ENCODE peak calls at places on chromosomes 12 and 14, in four cellular contexts. Z, O, Q and N are unnamed samples.

GRCh38 chr14:38342803-38343202 is 86.9 kb upstream of the CLEC14A start:
- DNase-seq in Z (no peak), O (peak), Q (no peak), N (no peak)

GRCh38 chr14:102050026-102050405 is 36.8 kb downstream of the HSP90AA1 start:
- DNase-seq in O (no peak), Q (no peak), Z (no peak), N (peak)

GRCh38 chr14:104184911-104185499 is 46.6 kb downstream of the KIF26A start:
- DNase-seq in Z (no peak), O (no peak), Q (peak), N (no peak)

GRCh38 chr12:40692617-40693502 is 621 bp downstream of the CNTN1 start:
- DNase-seq in O (no peak), Q (no peak), Z (peak), N (no peak)

GRCh38 chr12:94805749-94806148 is 155.4 kb upstream of the TMCC3 start:
- DNase-seq in Q (no peak), O (peak), Z (no peak), N (no peak)

GRCh38 chr14:89500303-89500702 is 83.3 kb upstream of the FOXN3 start:
- DNase-seq in Z (no peak), Q (no peak), O (no peak), N (no peak)

GRCh38 chr14:45426685-45427282 is 173.8 kb upstream of the MIS18BP1 start:
- DNase-seq in Q (peak), O (peak), Z (peak), N (peak)

GRCh38 chr12:111757361-111758119 is 9.2 kb upstream of the ALDH2 start:
- DNase-seq in Z (no peak), O (peak), Q (no peak), N (peak)

GRCh38 chr14:36766974-36767373 is 105.3 kb downstream of the PAX9 start:
- DNase-seq in Q (no peak), Z (no peak), O (no peak), N (no peak)

GRCh38 chr12:44019118-44019517 is 183.2 kb downstream of the TMEM117 start:
- DNase-seq in Z (no peak), O (no peak), Q (no peak), N (no peak)

GRCh38 chr12:9925746-9926393 is 6.3 kb downstream of the CLEC2A start:
- DNase-seq in O (peak), Z (peak), Q (peak), N (no peak)

GRCh38 chr12:53213348-53213747 is 6.3 kb upstream of the ITGB7 start:
- DNase-seq in Q (peak), O (peak), Z (peak), N (peak)

GRCh38 chr12:99644629-99645028 is 2.9 kb upstream of the GARIN6 start:
- DNase-seq in O (no peak), Q (no peak), Z (no peak), N (no peak)

GRCh38 chr12:96136129-96136528 is 58.0 kb upstream of the ELK3 start:
- DNase-seq in Z (no peak), Q (no peak), O (peak), N (no peak)

GRCh38 chr12:26264215-26264838 is 69.0 kb downstream of the SSPN start:
- DNase-seq in O (no peak), Q (no peak), Z (no peak), N (no peak)

GRCh38 chr14:99677231-99677891 is 6.7 kb upstream of the CYP46A1 start:
- DNase-seq in O (peak), Q (no peak), Z (no peak), N (peak)

GRCh38 chr12:31928246-31929139 is 30.7 kb upstream of the RESF1 start:
- DNase-seq in O (no peak), Z (no peak), Q (no peak), N (no peak)

GRCh38 chr14:23130875-23131274 is 11.8 kb upstream of the CEBPE start:
- DNase-seq in Z (no peak), Q (no peak), O (no peak), N (no peak)

GRCh38 chr12:56590237-56590830 is 39.8 kb downstream of the BAZ2A start:
- DNase-seq in Q (peak), O (no peak), Z (no peak), N (no peak)

GRCh38 chr12:113103756-113104450 is 31.7 kb downstream of the RASAL1 start:
- DNase-seq in Z (no peak), Q (peak), O (no peak), N (peak)

GRCh38 chr12:82896979-82897378 is 210.3 kb downstream of the TMTC2 start:
- DNase-seq in O (peak), Q (no peak), Z (no peak), N (no peak)

GRCh38 chr12:132222096-132222807 is 78.0 kb downstream of the NOC4L start:
- DNase-seq in Q (no peak), O (no peak), Z (peak), N (no peak)

GRCh38 chr14:96622926-96623325 is 120.7 kb downstream of the PAPOLA start:
- DNase-seq in Q (no peak), O (no peak), Z (no peak), N (no peak)

GRCh38 chr12:131141483-131141882 is 187.8 kb downstream of the ADGRD1 start:
- DNase-seq in Q (no peak), O (no peak), Z (no peak), N (no peak)

GRCh38 chr14:50974118-50974517 is 29.8 kb upstream of the PYGL start:
- DNase-seq in O (no peak), Q (no peak), Z (no peak), N (no peak)

GRCh38 chr14:64880382-64881121 is 845 bp upstream of the SPTB start:
- DNase-seq in Z (peak), O (no peak), Q (peak), N (peak)

GRCh38 chr12:106139422-106140141 is 828 bp upstream of the NUAK1 start:
- DNase-seq in Z (peak), O (peak), Q (no peak), N (peak)

GRCh38 chr12:129064201-129064881 is 211.1 kb downstream of the GLT1D1 start:
- DNase-seq in Z (no peak), Q (no peak), O (no peak), N (no peak)
- H3K4me3 ChIP-seq in Z (no peak), Q (no peak), O (no peak), N (no peak)

DNA sequence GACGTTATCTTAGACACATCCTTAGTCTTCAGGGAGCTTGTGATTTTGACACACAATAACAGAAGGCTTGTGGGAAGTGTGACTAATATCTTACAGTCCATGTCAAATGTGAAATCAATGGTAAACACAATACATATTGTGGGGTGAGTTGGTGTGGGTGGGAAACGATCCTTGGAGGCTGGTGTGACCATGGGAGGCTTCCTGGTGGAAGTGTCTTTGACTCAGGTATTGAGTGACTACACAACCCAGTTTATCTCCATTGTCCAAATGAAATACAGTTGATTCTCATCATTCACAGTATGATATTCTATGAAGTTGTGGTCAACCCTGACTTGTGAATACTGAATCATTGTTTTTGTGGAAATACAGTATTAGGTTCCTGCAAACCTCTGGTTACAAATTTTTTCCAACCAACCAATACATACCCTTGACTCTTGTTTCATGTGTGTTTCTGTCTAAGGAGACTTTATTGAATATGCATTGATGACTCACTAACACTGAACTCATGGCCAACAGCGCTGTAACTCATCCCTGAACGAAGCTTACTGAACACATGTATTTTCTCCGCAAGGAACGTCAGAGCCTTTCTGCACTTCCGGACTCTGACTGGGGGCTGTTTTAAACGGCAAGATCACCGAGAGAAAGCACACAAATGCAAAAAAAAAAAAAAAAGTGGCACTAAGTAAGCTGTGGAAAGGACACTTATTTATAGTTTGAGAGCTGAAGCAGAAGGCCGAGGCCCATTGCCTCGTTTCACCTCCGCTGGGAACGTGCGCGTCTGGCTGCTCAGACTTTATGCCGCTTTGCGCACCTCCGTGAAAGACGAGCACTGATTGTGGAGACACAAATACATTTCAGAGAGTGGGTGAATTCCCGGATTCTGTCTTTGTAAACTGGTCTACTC is 58.9 kb downstream of the CLMN start:
- DNase-seq in Q (no peak), Z (no peak), O (peak), N (no peak)
- H3K27ac ChIP-seq in Q (no peak), Z (no peak), O (peak), N (no peak)

DNA sequence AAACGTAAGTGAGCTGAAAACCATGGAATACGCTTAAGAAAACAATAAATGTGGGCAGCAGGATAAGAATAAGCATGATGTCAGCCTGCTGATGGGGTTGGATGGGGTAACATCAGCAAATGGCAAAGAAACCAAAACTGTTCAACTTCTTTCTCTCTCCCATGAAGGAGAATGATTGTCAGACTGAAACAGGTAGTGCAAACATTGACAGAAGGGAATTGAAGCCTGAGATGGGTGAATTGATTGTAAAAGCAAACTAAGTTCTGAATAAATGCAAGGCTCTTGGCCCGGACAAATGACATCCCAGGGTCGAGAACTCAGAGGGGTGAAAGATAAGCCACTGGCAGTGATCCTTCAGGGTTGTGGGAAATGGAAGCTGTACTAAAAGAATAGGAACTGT is 182.6 kb downstream of the ETV6 start:
- DNase-seq in Z (no peak), O (no peak), Q (no peak), N (no peak)
- H3K4me2 ChIP-seq in Z (no peak), O (peak), Q (no peak), N (peak)

DNA sequence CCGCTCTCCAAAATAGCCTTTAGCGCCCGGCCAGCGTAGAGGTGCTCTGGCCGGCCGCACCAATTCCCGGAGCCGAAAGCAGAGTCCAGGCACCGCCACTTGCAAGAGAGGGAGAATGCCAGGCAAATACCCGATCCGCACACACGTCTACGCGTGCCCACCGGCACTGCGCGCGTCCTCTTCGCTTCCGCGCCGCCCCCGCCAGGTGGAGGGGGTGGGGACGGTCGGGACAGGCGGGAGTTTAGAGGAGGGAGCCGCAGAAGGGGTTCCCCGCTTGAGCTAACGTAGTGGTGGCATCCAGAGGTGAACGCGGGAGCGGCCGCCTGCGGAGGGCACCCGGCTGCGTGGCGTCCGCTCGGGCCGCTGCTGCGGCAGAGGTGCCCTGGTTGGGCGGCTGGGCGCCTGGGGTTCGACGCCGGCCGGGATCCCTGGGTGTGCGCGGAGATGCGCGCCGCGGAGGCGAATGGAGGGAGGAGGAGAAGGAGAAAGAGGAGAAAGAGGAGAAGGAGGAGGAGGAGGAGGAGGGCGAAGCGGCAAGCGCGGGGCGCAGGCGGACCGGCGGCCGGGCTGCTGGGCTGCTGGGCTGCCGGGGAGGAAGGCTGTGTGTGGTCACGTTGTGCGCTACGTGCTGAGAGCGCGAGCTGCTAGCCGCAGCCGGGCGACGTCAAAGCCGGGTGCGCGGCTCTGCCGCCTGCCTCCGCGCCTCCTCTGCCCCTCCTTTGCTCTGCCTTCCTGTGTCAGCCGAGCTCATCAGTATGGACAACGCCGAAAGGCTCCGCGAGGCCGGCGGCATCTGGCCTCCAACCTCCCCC is at the start of gene MDGA2:
- DNase-seq in Q (no peak), O (peak), Z (peak), N (peak)
- H3K4me3 ChIP-seq in Q (no peak), O (peak), Z (peak), N (no peak)

DNA sequence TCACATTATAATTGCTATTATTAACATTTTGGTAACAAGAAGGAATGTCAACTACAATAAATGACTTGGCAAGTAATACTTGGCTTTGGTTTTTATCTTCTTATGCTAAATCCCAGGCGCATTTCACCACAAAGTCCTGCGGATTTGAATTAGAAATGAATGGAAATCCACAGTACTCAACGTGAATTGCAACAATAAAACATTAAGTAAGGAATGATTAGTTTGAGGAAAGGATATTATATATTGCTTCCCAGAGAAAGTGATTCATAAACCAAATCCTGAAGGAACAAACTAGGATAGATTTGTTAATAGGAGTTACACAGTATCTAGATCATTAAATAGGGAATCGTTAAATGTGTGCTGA is 1089.7 kb downstream of the TRHDE start:
- DNase-seq in O (no peak), Q (no peak), Z (no peak), N (no peak)
- H3K27ac ChIP-seq in O (no peak), Q (no peak), Z (no peak), N (no peak)

GRCh38 chr14:75285331-75285730 is 6.7 kb downstream of the FOS start:
- DNase-seq in Z (no peak), Q (no peak), O (no peak), N (no peak)
- H3K4me2 ChIP-seq in Z (no peak), Q (no peak), O (no peak), N (no peak)

GRCh38 chr14:30610719-30611388 is 11.3 kb upstream of the SCFD1 start:
- DNase-seq in O (peak), Q (peak), Z (no peak), N (no peak)
- H3K4me3 ChIP-seq in O (no peak), Q (no peak), Z (no peak), N (no peak)

GRCh38 chr12:42144424-42145196 is at the start of gene GXYLT1:
- DNase-seq in Q (peak), O (peak), Z (peak), N (peak)
- H3K27ac ChIP-seq in Q (peak), O (peak), Z (peak), N (peak)